ENCODE peak calls at places on chromosomes 5 and 9, in seven cellular contexts. A is transverse colon, N is gastrocnemius medialis, V is uterus, O is PC-3, L is mucosa of descending colon, F is heart left ventricle. M is an unnamed sample.
A peak's percentile ranks its signal among the peaks of the same experiment; 100 is the strongest.

GRCh38 chr5:96384353-96384752 is 48.7 kb downstream of the PCSK1 start:
- DNase-seq in A (no peak), N (peak; percentile 73), V (no peak), O (peak; percentile 84), L (no peak), F (peak; percentile 87), M (no peak)

GRCh38 chr9:90000925-90001324 is 396.1 kb downstream of the GADD45G start:
- DNase-seq in A (no peak), N (no peak), V (no peak), O (no peak), L (no peak), F (no peak), M (no peak)

GRCh38 chr5:103209065-103209464 is 49.5 kb upstream of the MACIR start:
- DNase-seq in A (no peak), N (no peak), V (no peak), O (no peak), L (no peak), F (no peak), M (no peak)

GRCh38 chr9:132144708-132145365 is 17.0 kb upstream of the NTNG2 start:
- DNase-seq in A (no peak), N (no peak), V (no peak), O (peak; percentile 37), L (no peak), F (no peak), M (no peak)

GRCh38 chr5:73821003-73821402 is 195.0 kb downstream of the ARHGEF28 start:
- DNase-seq in A (no peak), N (no peak), V (no peak), O (no peak), L (no peak), F (no peak), M (no peak)

GRCh38 chr5:83510199-83510730 is 38.7 kb downstream of the VCAN start:
- DNase-seq in A (no peak), N (no peak), V (no peak), O (no peak), L (no peak), F (no peak), M (no peak)

GRCh38 chr5:98786178-98786853 is 12.9 kb downstream of the RGMB start:
- DNase-seq in A (no peak), N (no peak), V (no peak), O (peak; percentile 85), L (no peak), F (no peak), M (no peak)

GRCh38 chr5:82405618-82406199 is 127.6 kb upstream of the RPS23 start:
- DNase-seq in A (no peak), N (no peak), V (no peak), O (peak; percentile 97), L (no peak), F (no peak), M (no peak)

GRCh38 chr9:131671150-131671549 is 68.7 kb downstream of the RAPGEF1 start:
- DNase-seq in A (no peak), N (no peak), V (no peak), O (no peak), L (no peak), F (no peak), M (peak; percentile 47)

GRCh38 chr9:94950733-94951590 is 224.5 kb downstream of the AOPEP start:
- DNase-seq in A (no peak), N (no peak), V (no peak), O (no peak), L (no peak), F (peak; percentile 45), M (no peak)

GRCh38 chr9:89648247-89649000 is 43.6 kb downstream of the GADD45G start:
- DNase-seq in A (no peak), N (no peak), V (no peak), O (no peak), L (no peak), F (no peak), M (no peak)

GRCh38 chr5:41368158-41368557 is 142.2 kb downstream of the PLCXD3 start:
- DNase-seq in A (no peak), N (no peak), V (no peak), O (peak; percentile 34), L (no peak), F (no peak), M (no peak)

GRCh38 chr5:39009280-39009679 is 64.9 kb downstream of the RICTOR start:
- DNase-seq in A (no peak), N (no peak), V (no peak), O (no peak), L (no peak), F (no peak), M (no peak)

GRCh38 chr5:34926318-34926888 is 3.0 kb upstream of the DNAJC21 start:
- DNase-seq in A (no peak), N (no peak), V (no peak), O (no peak), L (no peak), F (no peak), M (no peak)

GRCh38 chr9:20944507-20944906 is 86.9 kb downstream of the HACD4 start:
- DNase-seq in A (no peak), N (no peak), V (no peak), O (no peak), L (no peak), F (no peak), M (no peak)

DNA sequence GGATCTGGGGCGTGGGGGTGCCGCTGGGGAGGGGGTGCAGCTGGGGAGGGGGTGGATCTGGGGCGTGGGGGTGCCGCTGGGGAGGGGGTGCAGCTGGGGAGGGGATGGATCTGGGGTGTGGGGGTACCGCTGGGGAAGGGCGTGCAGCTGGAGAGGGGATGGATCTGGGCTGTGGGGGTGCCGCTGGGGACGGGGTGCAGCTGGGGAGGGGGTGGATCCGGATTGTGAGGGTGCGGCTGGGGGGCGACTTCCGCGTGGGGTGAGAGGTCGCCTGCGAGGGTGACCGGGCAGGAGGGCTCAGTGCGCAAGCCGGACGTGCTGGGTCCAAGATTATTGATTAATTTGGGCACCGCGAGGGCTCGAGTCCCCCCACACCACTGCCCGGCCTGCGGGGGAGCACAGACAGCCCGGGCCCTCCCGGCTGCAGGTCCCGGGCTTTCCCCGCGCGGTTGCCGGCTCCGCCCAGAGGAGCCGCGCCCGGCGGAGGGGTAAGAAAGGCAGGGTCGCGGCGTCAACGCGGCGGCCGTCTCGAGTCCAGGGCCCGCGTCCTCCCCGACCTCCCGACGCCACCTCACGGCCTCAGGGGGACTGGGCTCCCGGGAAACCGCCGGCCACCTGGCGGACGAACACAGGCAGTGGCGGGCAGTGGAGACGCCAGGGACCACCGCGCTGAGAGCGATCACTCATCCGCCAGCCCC is 572 bp upstream of the MRPL41 start:
- DNase-seq in A (no peak), N (peak; percentile 50), V (peak; percentile 65), O (peak; percentile 68), L (peak; percentile 87), F (peak; percentile 74), M (no peak)
- TF ChIP-seq CTCF in A (peak; percentile 36), N (peak; percentile 75), V (peak; percentile 18), O (peak; percentile 30), L (peak; percentile 20), F (no peak), M (peak; percentile 51)

GRCh38 chr5:150781706-150782614 is 3.4 kb downstream of the SMIM3 start:
- DNase-seq in A (peak; percentile 51), N (peak; percentile 55), V (peak; percentile 62), O (peak; percentile 20), L (peak; percentile 72), F (peak; percentile 79), M (no peak)
- H3K4me3 ChIP-seq in A (no peak overlapping the region), N (peak overlapping the region; percentile 38), V (no peak overlapping the region), O (no peak overlapping the region), L (no peak overlapping the region), F (no peak overlapping the region), M (no peak overlapping the region)

DNA sequence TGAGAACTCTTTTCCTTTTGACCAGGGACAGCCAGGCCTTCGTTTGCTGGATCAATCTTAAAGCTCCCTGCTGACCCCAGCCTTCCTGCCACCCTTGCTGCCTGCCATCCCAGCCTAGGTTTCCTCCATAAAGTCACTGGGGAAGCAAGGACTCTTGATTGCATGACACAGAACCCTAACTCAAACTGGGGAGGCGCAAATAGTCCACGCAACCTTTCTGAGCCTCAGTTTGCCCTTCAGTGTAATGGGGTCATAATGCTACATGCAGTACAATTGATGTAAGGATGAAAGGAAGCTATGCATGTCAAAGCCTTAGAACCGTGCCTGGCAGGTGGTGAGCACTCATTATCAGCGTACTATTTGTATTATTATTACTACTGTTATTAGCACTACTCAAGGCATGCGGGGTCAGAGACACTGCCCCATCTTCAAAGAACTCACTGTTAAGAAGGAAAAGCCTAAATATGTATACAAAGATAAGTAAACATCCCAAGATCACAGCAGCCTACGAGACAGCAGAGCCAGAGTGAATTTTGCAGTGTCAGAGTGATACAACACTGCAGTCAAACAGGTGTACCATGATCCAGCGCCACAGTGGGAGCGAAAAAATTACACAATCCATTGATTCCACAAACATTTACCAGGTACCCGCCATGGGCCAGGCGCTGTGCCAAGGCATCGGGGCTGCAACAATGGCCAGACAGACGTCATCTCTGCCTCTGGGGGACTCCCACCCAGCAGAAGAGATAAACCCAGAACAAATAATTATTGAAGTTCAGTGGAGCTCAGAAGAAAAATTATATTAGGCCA is 16.9 kb upstream of the CPLX2 start:
- DNase-seq in A (no peak), N (no peak), V (no peak), O (no peak), L (no peak), F (no peak), M (no peak)
- H3K4me1 ChIP-seq in A (no peaks in the 10 kb centered on the region), N (no peaks in the 10 kb centered on the region), V (no peaks in the 10 kb centered on the region), O (no peaks in the 10 kb centered on the region), L (no peaks in the 10 kb centered on the region), F (no peaks in the 10 kb centered on the region), M (no peaks in the 10 kb centered on the region)

GRCh38 chr5:131263648-131264452 is at the start of gene CDC42SE2:
- DNase-seq in A (peak; percentile 89), N (peak; percentile 74), V (peak; percentile 85), O (peak; percentile 85), L (peak; percentile 92), F (peak; percentile 84), M (peak; percentile 95)
- TF ChIP-seq CTCF in A (no peak), N (peak; percentile 11), V (no peak), O (no peak), L (no peak), F (no peak), M (no peak)

GRCh38 chr9:35646583-35647265 is 4.0 kb downstream of the SIT1 start:
- DNase-seq in A (peak; percentile 96), N (peak; percentile 84), V (peak; percentile 96), O (peak; percentile 87), L (peak; percentile 96), F (peak; percentile 93), M (peak; percentile 94)
- H3K4me3 ChIP-seq in A (peak overlapping the region; percentile 50), N (peak overlapping the region; percentile 72), V (peak overlapping the region; percentile 55), O (peak overlapping the region; percentile 90), L (peak overlapping the region; percentile 12), F (peak overlapping the region; percentile 41), M (peak overlapping the region; percentile 52)